ENCODE peak calls at places on chromosomes 5 and 9, in five cellular contexts. C is transverse colon, J is HCT116, O is body of pancreas, V is right lobe of liver. B is an unnamed sample.

GRCh38 chr5:122200456-122200855 is 71.1 kb downstream of the ZNF474 start:
- DNase-seq in C (no peak), J (no peak), O (no peak), V (no peak), B (no peak)

GRCh38 chr5:104326966-104327365 is 764.4 kb upstream of the NUDT12 start:
- DNase-seq in C (no peak), J (no peak), O (no peak), V (no peak), B (no peak)

GRCh38 chr9:16150501-16150900 is 597.7 kb downstream of the CCDC171 start:
- DNase-seq in C (peak; percentile 17), J (no peak), O (no peak), V (no peak), B (no peak)

GRCh38 chr9:100720922-100721321 is 143.0 kb downstream of the CAVIN4 start:
- DNase-seq in C (no peak), J (no peak), O (no peak), V (no peak), B (no peak)

GRCh38 chr9:122777052-122777451 is 11.7 kb upstream of the OR5C1 start:
- DNase-seq in C (no peak), J (no peak), O (no peak), V (no peak), B (no peak)

GRCh38 chr5:168176941-168177340 is 114.5 kb upstream of the WWC1 start:
- DNase-seq in C (no peak), J (no peak), O (no peak), V (no peak), B (no peak)

GRCh38 chr5:169656125-169656990 is 19.3 kb downstream of the DOCK2 start:
- DNase-seq in C (no peak), J (no peak), O (no peak), V (no peak), B (no peak)

GRCh38 chr5:158660726-158661125 is 439.0 kb downstream of the EBF1 start:
- DNase-seq in C (no peak), J (no peak), O (no peak), V (no peak), B (no peak)

GRCh38 chr5:143355710-143356109 is 47.8 kb downstream of the NR3C1 start:
- DNase-seq in C (peak; percentile 46), J (peak; percentile 84), O (peak; percentile 56), V (peak; percentile 50), B (peak; percentile 95)

GRCh38 chr9:113508111-113508749 is 44.7 kb downstream of the RGS3 start:
- DNase-seq in C (peak; percentile 87), J (peak; percentile 4), O (peak; percentile 40), V (no peak), B (peak; percentile 19)

GRCh38 chr9:91741529-91741928 is 208.5 kb downstream of the ROR2 start:
- DNase-seq in C (no peak), J (no peak), O (no peak), V (no peak), B (no peak)

GRCh38 chr5:10295619-10296326 is 11.9 kb downstream of the CMBL start:
- DNase-seq in C (no peak), J (no peak), O (no peak), V (no peak), B (no peak)

GRCh38 chr9:121556580-121556979 is 56.9 kb upstream of the GGTA1 start:
- DNase-seq in C (no peak), J (no peak), O (peak; percentile 24), V (no peak), B (no peak)

GRCh38 chr9:37269221-37269620 is 148.8 kb downstream of the ZCCHC7 start:
- DNase-seq in C (no peak), J (no peak), O (no peak), V (no peak), B (no peak)

GRCh38 chr9:37953775-37954437 is 50.0 kb upstream of the SLC25A51 start:
- DNase-seq in C (no peak), J (peak; percentile 87), O (no peak), V (no peak), B (peak; percentile 26)

GRCh38 chr5:170059221-170059620 is 46.5 kb upstream of the FOXI1 start:
- DNase-seq in C (no peak), J (no peak), O (no peak), V (no peak), B (no peak)

GRCh38 chr9:79559501-79560181 is 12.1 kb upstream of the TLE4 start:
- DNase-seq in C (no peak), J (no peak), O (no peak), V (no peak), B (no peak)

GRCh38 chr5:177592905-177593304 is 902 bp downstream of the TMED9 start:
- DNase-seq in C (no peak), J (no peak), O (no peak), V (no peak), B (no peak)

GRCh38 chr5:29114331-29114768 is 2076.0 kb upstream of the CDH9 start:
- DNase-seq in C (no peak), J (no peak), O (no peak), V (no peak), B (no peak)

GRCh38 chr5:66161356-66161755 is 17.3 kb downstream of the SREK1 start:
- DNase-seq in C (no peak), J (no peak), O (no peak), V (no peak), B (no peak)

GRCh38 chr9:131739192-131739961 is 499 bp downstream of the RAPGEF1 start:
- DNase-seq in C (peak; percentile 51), J (no peak), O (peak; percentile 53), V (peak; percentile 58), B (peak; percentile 67)

GRCh38 chr5:78778538-78778937 is 130.0 kb upstream of the LHFPL2 start:
- DNase-seq in C (no peak), J (no peak), O (no peak), V (no peak), B (no peak)

GRCh38 chr9:101486693-101487442 is 46.8 kb upstream of the RNF20 start:
- DNase-seq in C (peak; percentile 68), J (peak; percentile 51), O (peak; percentile 71), V (peak; percentile 59), B (peak; percentile 63)

GRCh38 chr5:172437445-172438303 is 16.7 kb downstream of the SH3PXD2B start:
- DNase-seq in C (peak; percentile 48), J (peak; percentile 8), O (peak; percentile 66), V (peak; percentile 72), B (peak; percentile 22)

GRCh38 chr9:69600314-69601047 is 71.7 kb downstream of the APBA1 start:
- DNase-seq in C (no peak), J (no peak), O (no peak), V (no peak), B (no peak)

GRCh38 chr5:126794157-126794828 is 17.4 kb downstream of the LMNB1 start:
- DNase-seq in C (no peak), J (no peak), O (no peak), V (no peak), B (no peak)

GRCh38 chr5:100647461-100648230 is 112.5 kb downstream of the FAM174A start:
- DNase-seq in C (peak; percentile 86), J (no peak), O (peak; percentile 61), V (peak; percentile 47), B (peak; percentile 36)

GRCh38 chr5:138903113-138903789 is 28.1 kb upstream of the LRRTM2 start:
- DNase-seq in C (no peak), J (no peak), O (no peak), V (no peak), B (no peak)

GRCh38 chr5:77418601-77419591 is 73.2 kb downstream of the WDR41 start:
- DNase-seq in C (no peak), J (no peak), O (no peak), V (peak; percentile 52), B (no peak)

GRCh38 chr5:154506716-154507080 is 28.7 kb upstream of the HAND1 start:
- DNase-seq in C (no peak), J (no peak), O (no peak), V (no peak), B (no peak)

GRCh38 chr5:172477466-172477865 is 23.1 kb upstream of the SH3PXD2B start:
- DNase-seq in C (no peak), J (no peak), O (no peak), V (no peak), B (no peak)

GRCh38 chr5:73150872-73151271 is 22.1 kb upstream of the TMEM174 start:
- DNase-seq in C (peak; percentile 21), J (no peak), O (no peak), V (no peak), B (no peak)

GRCh38 chr5:134149571-134150303 is 27.0 kb downstream of the SKP1 start:
- DNase-seq in C (no peak), J (no peak), O (no peak), V (no peak), B (no peak)
- TF ChIP-seq POLR2A in C (no peak), J (no peak), O (no peak), V (no peak), B (no peak)

GRCh38 chr5:43104102-43104501 is 16.6 kb upstream of the ZNF131 start:
- DNase-seq in C (no peak), J (no peak), O (no peak), V (no peak), B (no peak)

GRCh38 chr5:43101491-43101890 is 19.2 kb upstream of the ZNF131 start:
- DNase-seq in C (no peak), J (no peak), O (no peak), V (no peak), B (no peak)

GRCh38 chr5:43106290-43106638 is 14.4 kb upstream of the ZNF131 start:
- DNase-seq in C (no peak), J (no peak), O (no peak), V (no peak), B (no peak)

GRCh38 chr5:43110606-43111170 is 10.0 kb upstream of the ZNF131 start:
- DNase-seq in C (peak; percentile 44), J (peak; percentile 16), O (no peak), V (no peak), B (no peak)

GRCh38 chr5:43105369-43106289 is 15.1 kb upstream of the ZNF131 start:
- DNase-seq in C (peak; percentile 91), J (peak; percentile 92), O (peak; percentile 89), V (peak; percentile 91), B (peak; percentile 97)
- TF ChIP-seq POLR2A in C (no peak), J (no peak), O (peak; percentile 4), V (no peak), B (peak; percentile 28)

GRCh38 chr9:126915846-126916543 is 1.4 kb downstream of the RALGPS1 start:
- DNase-seq in C (peak; percentile 15), J (no peak), O (no peak), V (no peak), B (no peak)

GRCh38 chr9:126915281-126915816 is 767 bp downstream of the RALGPS1 start:
- DNase-seq in C (peak; percentile 92), J (peak; percentile 19), O (peak; percentile 92), V (peak; percentile 50), B (peak; percentile 49)

GRCh38 chr9:126916909-126917308 is 2.3 kb downstream of the RALGPS1 start:
- DNase-seq in C (no peak), J (peak; percentile 16), O (no peak), V (no peak), B (peak; percentile 13)

GRCh38 chr9:126919193-126919592 is 4.6 kb downstream of the RALGPS1 start:
- DNase-seq in C (no peak), J (no peak), O (no peak), V (no peak), B (no peak)

GRCh38 chr9:126914458-126915280 is at the start of gene RALGPS1:
- DNase-seq in C (peak; percentile 96), J (peak; percentile 91), O (peak; percentile 95), V (peak; percentile 96), B (peak; percentile 90)
- TF ChIP-seq POLR2A in C (peak; percentile 31), J (no peak), O (peak; percentile 38), V (peak; percentile 24), B (no peak)

GRCh38 chr9:104991144-104991953 is 63.4 kb upstream of the ABCA1 start:
- DNase-seq in C (peak; percentile 95), J (peak; percentile 28), O (peak; percentile 87), V (peak; percentile 94), B (peak; percentile 96)
- TF ChIP-seq POLR2A in C (peak; percentile 64), J (no peak), O (peak; percentile 73), V (peak; percentile 69), B (peak; percentile 53)